ENCODE peak calls at places on chromosomes 4 and X, in nine cellular contexts. D is mesothelial cell of epicardium; A is activated CD4-positive, alpha-beta T cell treated with anti-CD3 and anti-CD28 coated beads, Interleukin-2, amount 50 U/mL, for 48 hours; V is AG09309; E is C1 segment of cervical spinal cord; X is AG10803; Q is NCI-H2171 treated with DMSO at 0.1 percent for 48 hours; Y is RPMI7951; L is HTR-8/SVneo. P is an unnamed sample.

GRCh38 chrX:37926700-37927099 is 79.3 kb upstream of the DYNLT3 start:
- DNase-seq in D (no peak), A (no peak), V (peak; percentile 3), E (no peak), X (peak; percentile 41), Q (peak; percentile 22), Y (peak; percentile 60), L (no peak), P (peak; percentile 61)

GRCh38 chr4:16627999-16628398 is 270.4 kb downstream of the LDB2 start:
- DNase-seq in D (no peak), A (no peak), V (peak; percentile 97), E (no peak), X (peak; percentile 97), Q (no peak), Y (peak; percentile 78), L (peak; percentile 39), P (peak; percentile 89)

GRCh38 chrX:132766452-132766851 is 192.0 kb downstream of the HS6ST2 start:
- DNase-seq in D (no peak), A (no peak), V (no peak), E (no peak), X (no peak), Q (no peak), Y (no peak), L (no peak), P (no peak)

GRCh38 chrX:140817943-140818342 is 108.4 kb downstream of the LINC00632 start:
- DNase-seq in D (no peak), A (no peak), V (peak; percentile 1), E (no peak), X (peak; percentile 24), Q (no peak), Y (peak; percentile 6), L (no peak), P (peak; percentile 22)

GRCh38 chr4:25862411-25863346 is at the start of gene SEL1L3:
- DNase-seq in D (peak; percentile 48), A (peak; percentile 65), V (no peak), E (no peak), X (no peak), Q (no peak), Y (no peak), L (no peak), P (peak; percentile 29)

GRCh38 chrX:154123241-154124219 is 20.5 kb upstream of the OPN1LW start:
- DNase-seq in D (no peak), A (peak; percentile 20), V (no peak), E (no peak), X (no peak), Q (no peak), Y (peak; percentile 34), L (no peak), P (no peak)

GRCh38 chrX:81202413-81202794 is 502 bp downstream of the SH3BGRL start:
- DNase-seq in D (no peak), A (no peak), V (no peak), E (no peak), X (no peak), Q (no peak), Y (peak; percentile 4), L (no peak), P (peak; percentile 4)

GRCh38 chr4:74206088-74206826 is 48.3 kb downstream of the MTHFD2L start:
- DNase-seq in D (no peak), A (no peak), V (no peak), E (no peak), X (peak; percentile 57), Q (no peak), Y (peak; percentile 60), L (no peak), P (peak; percentile 12)

GRCh38 chrX:148580016-148580415 is 79.6 kb downstream of the AFF2 start:
- DNase-seq in D (no peak), A (no peak), V (no peak), E (no peak), X (peak; percentile 2), Q (no peak), Y (peak; percentile 38), L (no peak), P (no peak)

GRCh38 chr4:10687526-10687925 is 3.0 kb upstream of the CLNK start:
- DNase-seq in D (no peak), A (no peak), V (no peak), E (no peak), X (no peak), Q (no peak), Y (no peak), L (no peak), P (no peak)

GRCh38 chr4:173167793-173168395 is 717 bp upstream of the GALNT7 start:
- DNase-seq in D (no peak), A (peak; percentile 40), V (no peak), E (peak; percentile 49), X (no peak), Q (peak; percentile 70), Y (peak; percentile 31), L (peak; percentile 57), P (peak; percentile 19)

GRCh38 chrX:118536687-118537461 is 41.3 kb downstream of the DOCK11 start:
- DNase-seq in D (no peak), A (no peak), V (no peak), E (no peak), X (peak; percentile 53), Q (no peak), Y (no peak), L (no peak), P (no peak)

GRCh38 chr4:4421356-4421755 is 34.5 kb downstream of the NSG1 start:
- DNase-seq in D (no peak), A (no peak), V (no peak), E (no peak), X (no peak), Q (no peak), Y (no peak), L (no peak), P (no peak)

GRCh38 chr4:184470785-184471110 is 3.6 kb downstream of the IRF2 start:
- DNase-seq in D (no peak), A (no peak), V (no peak), E (no peak), X (no peak), Q (no peak), Y (no peak), L (no peak), P (no peak)

GRCh38 chr4:189090174-189090814 is 850.4 kb upstream of the FRG1 start:
- DNase-seq in D (no peak), A (no peak), V (no peak), E (no peak), X (peak; percentile 4), Q (no peak), Y (peak; percentile 17), L (peak; percentile 54), P (peak; percentile 51)

GRCh38 chr4:126065016-126065415 is 750.3 kb downstream of the FAT4 start:
- DNase-seq in D (no peak), A (no peak), V (no peak), E (no peak), X (no peak), Q (no peak), Y (no peak), L (no peak), P (no peak)

GRCh38 chr4:112882286-112882685 is 167.2 kb upstream of the ANK2 start:
- DNase-seq in D (no peak), A (no peak), V (no peak), E (no peak), X (no peak), Q (peak; percentile 72), Y (no peak), L (no peak), P (no peak)

GRCh38 chrX:2828404-2829065 is at the start of gene GYG2:
- DNase-seq in D (peak; percentile 62), A (no peak), V (no peak), E (no peak), X (no peak), Q (no peak), Y (peak; percentile 7), L (no peak), P (no peak)